ENCODE peak calls at places on chromosome 20, in four cellular contexts. V, S, B and Y are unnamed samples.
A peak's percentile ranks its signal among the peaks of the same experiment; 100 is the strongest.

GRCh38 chr20:43721429-43722152 is 5.2 kb downstream of the GTSF1L start:
- DNase-seq in B (no peak), S (no peak), V (no peak), Y (no peak)

GRCh38 chr20:5863040-5863811 is 87.1 kb downstream of the TRMT6 start:
- DNase-seq in B (no peak), S (peak; percentile 61), V (no peak), Y (no peak)

GRCh38 chr20:34222208-34222607 is 19.0 kb upstream of the ASIP start:
- DNase-seq in S (peak; percentile 98), B (no peak), V (no peak), Y (no peak)

GRCh38 chr20:41734506-41734945 is 116.3 kb upstream of the CHD6 start:
- DNase-seq in V (peak; percentile 71), B (peak; percentile 21), S (peak; percentile 55), Y (peak; percentile 54)

GRCh38 chr20:48682529-48683385 is 145.0 kb downstream of the PREX1 start:
- DNase-seq in S (peak; percentile 93), B (peak; percentile 69), V (peak; percentile 81), Y (no peak)

GRCh38 chr20:20680991-20681508 is 31.4 kb downstream of the RALGAPA2 start:
- DNase-seq in B (no peak), S (no peak), V (no peak), Y (no peak)

GRCh38 chr20:25623225-25623735 is 534 bp downstream of the NANP start:
- DNase-seq in S (peak; percentile 74), V (peak; percentile 53), B (peak; percentile 21), Y (peak; percentile 54)

GRCh38 chr20:48536206-48536605 is 291.6 kb downstream of the PREX1 start:
- DNase-seq in V (no peak), B (no peak), S (no peak), Y (no peak)

GRCh38 chr20:44542902-44543301 is 21.0 kb upstream of the SERINC3 start:
- DNase-seq in V (no peak), S (no peak), B (no peak), Y (no peak)

GRCh38 chr20:61806314-61806713 is 259.4 kb downstream of the TAF4 start:
- DNase-seq in S (no peak), V (no peak), B (no peak), Y (no peak)
- H3K27me3 ChIP-seq in S (peaks cover 42% of the 10 kb centered on the region), V (peaks cover 91% of the 10 kb centered on the region), B (peaks cover 99% of the 10 kb centered on the region), Y (peaks cover 7% of the 10 kb centered on the region)

GRCh38 chr20:19577692-19578091 is 180.4 kb upstream of the RIN2 start:
- DNase-seq in V (no peak), B (no peak), S (no peak), Y (no peak)

GRCh38 chr20:19582782-19583181 is 175.3 kb upstream of the RIN2 start:
- DNase-seq in S (no peak), B (no peak), V (no peak), Y (no peak)

GRCh38 chr20:19588731-19589130 is 169.3 kb upstream of the RIN2 start:
- DNase-seq in S (peak; percentile 8), V (no peak), B (peak; percentile 23), Y (no peak)

DNA sequence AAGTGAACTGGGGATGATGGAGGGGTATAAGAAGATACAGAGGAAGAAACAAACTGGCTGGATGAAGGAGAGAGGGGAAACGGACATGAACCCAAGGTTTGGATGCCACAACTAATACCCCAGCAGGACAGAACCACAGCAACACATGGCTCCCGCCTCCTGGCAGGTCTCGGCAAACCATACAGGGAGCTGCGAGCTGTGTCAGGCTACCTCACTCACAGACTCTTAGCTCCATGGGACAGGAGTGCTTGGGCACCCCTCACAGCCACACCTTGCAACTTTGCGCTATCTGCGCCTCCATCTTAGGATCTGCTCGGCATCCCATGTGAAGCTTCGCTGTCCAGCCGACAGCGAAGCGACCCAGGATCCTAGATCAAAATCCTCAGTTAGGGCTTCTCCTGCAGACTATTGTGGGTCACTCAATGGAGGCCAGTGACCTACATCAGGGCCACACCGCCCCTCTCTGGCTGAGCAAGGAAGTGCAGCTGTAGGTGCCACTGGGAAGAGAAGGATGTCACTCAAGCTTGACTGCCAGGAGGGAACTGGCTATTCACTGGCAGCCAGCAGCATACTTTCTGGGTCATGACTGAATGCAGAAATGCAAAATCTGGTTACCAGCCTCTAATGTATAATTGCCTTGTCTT is 174.4 kb upstream of the RIN2 start:
- DNase-seq in S (peak; percentile 63), B (peak; percentile 63), V (peak; percentile 56), Y (peak; percentile 48)
- TF ChIP-seq EZH2 in S (no peak), B (no peak), V (no peak), Y (no peak)

DNA sequence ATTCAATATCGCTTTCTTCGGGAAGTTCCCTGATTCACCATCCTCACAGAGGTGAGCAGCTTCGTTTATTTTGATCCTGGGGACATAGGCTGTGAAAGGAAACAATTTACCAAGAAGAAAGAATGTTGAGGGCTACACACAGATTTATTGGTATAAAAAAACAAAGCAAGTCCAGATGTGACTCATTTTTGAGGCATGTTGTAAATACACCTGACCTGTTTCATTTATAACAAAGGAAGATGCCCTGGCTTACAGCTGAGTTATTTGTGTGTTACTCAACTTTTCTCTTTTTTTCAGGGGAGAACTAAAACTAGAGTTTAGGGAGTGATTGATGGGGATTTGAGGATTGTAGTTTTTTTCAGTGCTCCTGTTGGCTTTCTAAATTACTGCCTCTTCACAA is 489.5 kb downstream of the CBLN4 start:
- DNase-seq in S (no peak), V (no peak), B (no peak), Y (no peak)
- H3K9me3 ChIP-seq in S (no peaks in the 10 kb centered on the region), V (no peaks in the 10 kb centered on the region), B (no peaks in the 10 kb centered on the region), Y (no peaks in the 10 kb centered on the region)

DNA sequence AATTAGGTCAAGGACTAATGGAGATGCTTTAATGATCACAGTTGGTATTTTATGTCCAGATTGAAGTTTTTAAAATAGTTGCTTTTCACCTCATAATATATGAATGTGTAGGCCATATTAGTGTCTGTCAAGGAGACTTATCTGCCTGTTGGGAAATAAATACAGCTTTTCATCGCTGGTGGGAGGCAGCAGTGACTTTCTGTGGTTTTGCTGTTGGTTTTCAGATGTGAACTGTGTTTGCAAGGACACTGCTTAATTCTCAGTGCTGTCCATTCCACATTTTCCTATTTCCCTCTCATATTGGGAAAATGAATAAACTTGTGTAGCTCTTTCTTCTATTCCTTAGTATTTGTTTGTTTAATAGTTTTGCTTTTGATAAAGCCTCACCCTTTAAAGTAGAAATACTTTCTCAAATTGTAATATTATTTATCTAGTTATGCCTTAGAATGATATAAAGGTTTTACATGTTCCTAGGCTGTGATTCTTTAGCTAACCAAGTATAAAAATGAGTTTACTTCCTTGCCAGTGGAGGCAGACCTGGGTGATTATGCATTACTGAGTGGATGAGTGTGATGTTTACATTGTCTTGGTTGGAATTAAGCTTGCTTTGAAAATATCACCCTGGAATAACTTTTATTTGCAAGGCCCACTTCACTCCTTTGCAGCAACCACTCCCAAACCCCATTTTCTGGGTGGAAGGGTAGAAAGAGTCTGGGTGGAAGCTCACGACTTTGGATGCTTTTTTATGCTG is 3.3 kb downstream of the PLCB4 start:
- DNase-seq in S (no peak), B (no peak), V (no peak), Y (no peak)
- H3K27me3 ChIP-seq in S (no peaks in the 10 kb centered on the region), B (no peaks in the 10 kb centered on the region), V (no peaks in the 10 kb centered on the region), Y (peaks cover 15% of the 10 kb centered on the region)

DNA sequence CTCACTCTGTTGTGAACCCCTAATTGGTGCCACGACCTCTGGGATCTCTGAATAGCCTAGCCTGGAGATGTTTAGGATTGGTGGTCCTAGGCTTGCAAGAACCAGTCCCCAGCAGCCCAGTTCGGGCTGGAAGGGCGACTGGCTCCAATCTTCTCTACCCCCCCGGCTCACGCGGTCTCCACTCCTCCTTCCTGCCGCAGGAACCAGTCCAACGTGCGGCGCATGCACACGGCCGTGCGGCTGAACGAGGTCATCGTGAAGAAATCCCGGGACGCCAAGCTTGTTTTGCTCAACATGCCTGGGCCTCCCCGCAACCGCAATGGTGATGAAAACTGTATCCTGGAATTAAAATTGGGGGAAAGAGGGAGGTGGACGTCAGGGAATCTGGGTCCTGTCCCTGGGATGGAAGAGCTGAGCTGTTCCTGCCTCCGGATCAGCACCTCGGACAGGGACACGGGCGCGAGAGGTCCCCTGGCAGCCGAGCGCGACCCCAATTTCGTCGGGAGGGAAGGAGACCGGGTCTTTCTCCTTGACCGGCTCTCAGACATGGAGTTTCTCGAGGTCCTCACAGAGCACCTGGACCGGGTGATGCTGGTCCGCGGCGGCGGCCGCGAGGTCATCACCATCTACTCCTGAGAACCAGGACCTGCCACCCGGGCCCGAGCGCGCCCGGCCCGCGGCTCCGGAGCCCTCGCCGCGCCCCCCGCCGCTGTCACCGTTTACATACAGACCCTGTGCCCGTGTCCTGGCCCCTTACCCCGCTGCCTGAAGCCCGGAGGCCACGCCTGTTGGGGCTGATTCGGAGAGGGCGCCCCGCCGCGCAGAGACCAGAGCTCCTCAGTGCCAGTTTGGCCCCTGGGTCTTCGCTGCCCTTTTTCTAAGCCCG is 28.2 kb downstream of the SLC12A5 start:
- DNase-seq in V (peak; percentile 34), S (peak; percentile 67), B (no peak), Y (peak; percentile 45)
- TF ChIP-seq EZH2 in V (no peak), S (no peak), B (no peak), Y (no peak)

DNA sequence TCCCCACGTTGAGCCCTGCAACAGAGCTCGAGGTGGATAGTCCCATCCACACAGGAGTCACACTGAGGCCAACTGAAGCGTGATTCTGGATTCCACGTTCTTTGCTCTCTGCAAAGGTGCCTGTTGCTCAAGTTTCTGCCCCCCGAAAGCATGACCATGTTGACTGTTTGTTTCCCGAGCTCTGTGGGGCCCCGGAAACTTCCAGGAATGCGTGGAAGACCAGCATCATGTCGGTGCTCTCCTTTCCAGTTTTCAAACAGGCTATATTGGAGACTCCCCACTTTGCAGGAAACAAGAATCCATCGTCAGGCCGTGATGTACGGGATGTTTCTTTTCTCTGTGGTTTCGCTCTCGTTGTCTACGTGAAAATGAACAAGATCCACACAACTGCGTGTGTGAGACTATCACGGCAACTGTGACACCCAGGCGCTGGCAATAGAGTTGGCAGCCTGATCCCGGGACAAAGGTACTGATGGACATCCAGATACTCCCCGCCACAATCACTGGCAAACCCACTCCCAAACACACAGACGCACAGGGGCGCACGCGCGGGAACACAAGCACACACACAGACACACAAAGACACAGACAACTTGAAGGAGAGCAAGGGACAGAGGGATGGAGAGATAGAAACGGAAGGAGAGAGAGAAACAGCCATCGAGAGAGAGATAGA is 444.6 kb upstream of the DEFB115 start:
- DNase-seq in S (no peak), V (no peak), B (no peak), Y (no peak)
- H3K9me3 ChIP-seq in S (no peaks in the 10 kb centered on the region), V (no peaks in the 10 kb centered on the region), B (no peaks in the 10 kb centered on the region), Y (peaks cover 28% of the 10 kb centered on the region)

GRCh38 chr20:63420359-63421093 is 51.9 kb downstream of the KCNQ2 start:
- DNase-seq in V (no peak), B (no peak), S (no peak), Y (no peak)
- H3K27me3 ChIP-seq in V (peaks cover 98% of the 10 kb centered on the region), B (peaks cover 100% of the 10 kb centered on the region), S (peaks cover 20% of the 10 kb centered on the region), Y (no peaks in the 10 kb centered on the region)